ENCODE peak calls at places on chromosomes 4 and X, in nine cellular contexts. B, W, C, H, U, T, S, P and N are unnamed samples.

GRCh38 chrX:148854351-148854750 is 353.9 kb downstream of the AFF2 start:
- DNase-seq in P (no peak), B (no peak), U (no peak), T (no peak), C (peak; percentile 5), W (no peak), H (no peak), S (no peak), N (no peak)

GRCh38 chr4:147407261-147408045 is 73.4 kb upstream of the EDNRA start:
- DNase-seq in U (no peak), H (no peak), C (peak; percentile 49), B (peak; percentile 79), W (no peak), S (no peak), T (no peak), P (peak; percentile 22), N (no peak)

GRCh38 chr4:94454405-94454804 is 2.7 kb downstream of the PDLIM5 start:
- DNase-seq in W (no peak), C (peak; percentile 46), H (no peak), S (no peak), U (no peak), P (peak; percentile 31), B (no peak), T (no peak), N (no peak)

GRCh38 chr4:142098900-142099299 is 462.5 kb downstream of the IL15 start:
- DNase-seq in B (no peak), U (no peak), C (peak; percentile 43), W (no peak), H (no peak), P (no peak), T (no peak), S (no peak), N (no peak)

GRCh38 chrX:1411331-1411730 is 19.4 kb upstream of the SLC25A6 start:
- DNase-seq in C (no peak), B (no peak), W (no peak), H (no peak), P (no peak), T (no peak), U (no peak), S (no peak), N (no peak)

GRCh38 chr4:92265066-92265465 is 38.7 kb upstream of the GRID2 start:
- DNase-seq in H (no peak), P (no peak), B (no peak), S (no peak), C (no peak), T (no peak), U (no peak), W (no peak), N (no peak)

GRCh38 chr4:151917145-151917775 is 156.5 kb upstream of the GATB start:
- DNase-seq in W (no peak), C (no peak), P (peak; percentile 1), S (no peak), U (no peak), B (no peak), H (no peak), T (no peak), N (no peak)

GRCh38 chrX:29841750-29842149 is 373.6 kb upstream of the MAGEB2 start:
- DNase-seq in B (no peak), P (peak; percentile 8), H (no peak), T (no peak), C (peak; percentile 35), U (no peak), W (no peak), S (no peak), N (no peak)

GRCh38 chr4:110869862-110870577 is 247.1 kb upstream of the PITX2 start:
- DNase-seq in B (no peak), U (no peak), W (no peak), T (no peak), P (peak; percentile 77), S (peak; percentile 1), H (no peak), C (peak; percentile 20), N (no peak)

GRCh38 chr4:181536196-181536746 is 706.9 kb upstream of the TENM3 start:
- DNase-seq in B (no peak), U (no peak), C (peak; percentile 3), S (no peak), P (peak; percentile 23), H (no peak), W (no peak), T (no peak), N (no peak)

GRCh38 chr4:182562350-182562749 is 319.1 kb downstream of the TENM3 start:
- DNase-seq in H (no peak), U (no peak), B (no peak), W (no peak), C (no peak), P (no peak), T (no peak), S (no peak), N (no peak)

GRCh38 chr4:189049682-189050081 is 891.0 kb upstream of the FRG1 start:
- DNase-seq in P (no peak), S (no peak), H (no peak), U (no peak), T (no peak), W (no peak), B (no peak), C (no peak), N (no peak)

GRCh38 chr4:72286185-72286584 is 254.4 kb downstream of the NPFFR2 start:
- DNase-seq in T (no peak), C (peak; percentile 52), P (peak; percentile 30), S (no peak), U (no peak), H (no peak), B (no peak), W (no peak), N (no peak)

GRCh38 chrX:12390301-12390700 is 252.0 kb downstream of the FRMPD4 start:
- DNase-seq in P (peak; percentile 59), B (no peak), T (no peak), C (peak; percentile 80), U (no peak), W (no peak), H (no peak), S (no peak), N (no peak)

GRCh38 chrX:69415698-69416097 is 88.4 kb upstream of the NALF2 start:
- DNase-seq in T (no peak), B (no peak), W (no peak), S (no peak), H (no peak), U (no peak), C (no peak), P (no peak), N (no peak)

GRCh38 chrX:153477039-153477438 is 6.7 kb upstream of the HAUS7 start:
- DNase-seq in P (peak; percentile 63), U (no peak), C (peak; percentile 57), W (no peak), T (peak; percentile 39), H (no peak), B (no peak), S (no peak), N (no peak)

GRCh38 chrX:40297949-40298539 is 200.3 kb upstream of the BCOR start:
- DNase-seq in T (no peak), S (no peak), C (no peak), W (no peak), P (no peak), H (no peak), U (no peak), B (no peak), N (no peak)

DNA sequence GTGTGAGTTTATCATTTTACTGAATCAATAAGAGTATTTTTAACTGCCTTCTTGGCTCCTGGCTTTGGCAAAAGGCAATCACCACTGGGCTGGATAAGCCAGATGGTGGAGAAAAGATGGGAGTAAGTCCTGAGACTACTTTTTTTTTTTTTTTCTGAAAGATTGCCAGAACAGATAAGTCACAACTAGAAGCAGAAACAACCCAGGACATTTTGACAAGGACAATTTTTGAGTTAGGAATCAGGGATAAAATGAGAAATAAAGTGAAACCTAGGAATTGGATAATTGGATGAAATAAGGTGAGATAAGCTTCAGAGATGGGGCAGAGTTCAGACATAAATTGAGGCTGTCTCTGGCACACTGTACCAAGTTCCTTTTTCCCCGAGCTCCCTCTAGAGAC is 471.0 kb downstream of the KLHL13 start:
- DNase-seq in B (no peak), T (no peak), C (no peak), P (no peak), H (no peak), S (no peak), U (no peak), W (no peak), N (no peak)
- TF ChIP-seq CTCF in B (peak; percentile 28), T (no peak), C (no peak), P (no peak), H (no peak), S (no peak), U (no peak), W (no peak), N (no peak)

DNA sequence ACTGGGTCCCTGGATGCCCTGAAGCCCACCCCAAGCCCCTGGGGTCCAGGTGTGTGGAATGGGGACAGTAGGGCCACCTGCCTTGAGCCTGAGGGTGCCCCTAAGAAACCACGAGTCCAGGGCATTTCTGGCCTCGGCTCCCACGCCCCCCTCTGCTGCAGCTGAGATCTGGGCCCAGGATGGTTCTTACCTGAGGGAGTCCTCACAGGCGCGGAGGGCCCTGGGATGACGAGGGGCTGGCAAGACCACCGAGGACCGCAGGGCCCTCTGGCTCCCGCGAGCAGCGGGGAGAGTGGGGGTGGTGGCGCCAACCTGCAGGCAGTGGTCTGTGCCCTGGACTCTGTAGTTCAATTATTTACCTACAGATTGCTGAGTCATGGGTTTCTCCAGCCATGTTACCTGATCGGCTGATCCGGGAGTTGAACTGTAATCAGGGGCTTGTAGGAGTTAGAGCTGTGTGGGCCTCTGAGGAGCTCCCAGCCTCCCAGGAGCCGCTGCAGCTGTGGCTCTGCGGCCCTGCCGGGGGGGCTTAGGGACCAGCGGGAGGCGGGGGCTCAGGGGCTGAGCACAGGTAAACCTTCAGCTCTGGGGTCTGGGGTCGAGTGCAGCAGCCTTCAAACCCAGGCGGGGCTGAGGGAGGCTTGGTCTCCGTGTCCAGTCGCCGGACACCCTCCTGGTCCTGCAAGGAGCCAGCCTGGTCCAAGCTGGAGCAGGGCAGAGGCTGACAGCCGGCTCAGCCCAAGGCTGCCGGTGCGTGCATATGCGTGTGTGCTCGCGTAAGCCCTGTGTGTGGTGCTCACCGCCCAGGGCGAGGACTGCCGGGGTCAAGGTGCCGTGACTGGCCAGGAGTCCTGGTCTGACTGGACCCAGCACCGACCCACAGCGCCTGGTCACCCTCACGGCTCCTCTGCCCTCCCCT is at the start of gene SLC26A1:
- DNase-seq in U (no peak), T (peak; percentile 12), B (no peak), P (no peak), C (no peak), H (peak; percentile 7), S (no peak), W (no peak), N (no peak)
- TF ChIP-seq CTCF in U (no peak), T (no peak), B (no peak), P (no peak), C (no peak), H (no peak), S (no peak), W (no peak), N (no peak)

GRCh38 chr4:129526812-129527211 is 430.9 kb downstream of the C4orf33 start:
- DNase-seq in P (peak; percentile 43), U (no peak), S (no peak), T (no peak), H (no peak), B (no peak), W (no peak), C (peak; percentile 47), N (no peak)
- TF ChIP-seq CTCF in P (peak; percentile 22), U (no peak), S (no peak), T (no peak), H (no peak), B (peak; percentile 49), W (no peak), C (no peak), N (peak; percentile 0)

DNA sequence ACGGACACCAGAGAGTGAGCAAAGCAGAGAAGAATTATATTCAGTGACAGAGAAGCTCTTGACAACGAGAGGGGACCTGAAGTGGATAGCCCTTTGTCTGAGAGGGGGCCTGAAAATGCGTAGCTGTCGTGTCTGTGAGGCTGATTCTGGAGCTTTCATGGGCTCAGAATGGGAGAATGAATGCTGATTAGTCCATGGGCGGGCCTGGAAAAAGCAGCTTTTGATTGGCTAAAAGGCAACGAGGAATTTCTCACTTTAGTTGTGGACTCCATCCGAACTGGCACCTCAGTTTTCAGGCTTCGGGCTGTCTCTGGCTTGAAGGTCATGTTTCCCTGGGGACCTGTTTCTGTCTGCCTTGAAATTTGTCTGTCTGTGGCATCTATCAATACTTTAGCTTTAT is 487.1 kb downstream of the TECRL start:
- DNase-seq in P (no peak), T (no peak), B (peak; percentile 65), H (no peak), W (no peak), U (no peak), S (no peak), C (no peak), N (no peak)
- TF ChIP-seq CTCF in P (no peak), T (no peak), B (no peak), H (no peak), W (no peak), U (no peak), S (no peak), C (no peak), N (no peak)